ENCODE peak calls at places on chromosomes 1 and 21, in four cellular contexts. R, X, B and E are unnamed samples.

GRCh38 chr1:10625554-10625953 is 150.8 kb downstream of the PEX14 start:
- DNase-seq in R (peak), B (no peak), X (peak), E (no peak)

GRCh38 chr1:110433803-110434202 is 17.1 kb upstream of the PROK1 start:
- DNase-seq in R (no peak), B (peak), X (no peak), E (no peak)

GRCh38 chr1:202293620-202294019 is 48.1 kb downstream of the UBE2T start:
- DNase-seq in R (no peak), B (no peak), X (no peak), E (no peak)

GRCh38 chr1:219580019-219580676 is 32.8 kb downstream of the ZC3H11B start:
- DNase-seq in X (no peak), B (no peak), R (no peak), E (no peak)

GRCh38 chr21:32562915-32563314 is 22.4 kb downstream of the TCP10L start:
- DNase-seq in R (no peak), B (no peak), X (no peak), E (no peak)

GRCh38 chr1:15245593-15246325 is 1.3 kb upstream of the FHAD1 start:
- DNase-seq in R (peak), X (no peak), B (no peak), E (no peak)

GRCh38 chr1:12275370-12275769 is 45.5 kb downstream of the VPS13D start:
- DNase-seq in B (peak), R (no peak), X (peak), E (no peak)

GRCh38 chr1:24321712-24322635 is 2.8 kb downstream of the GRHL3 start:
- DNase-seq in X (no peak), B (peak), R (peak), E (no peak)

GRCh38 chr1:25355841-25356395 is 17.8 kb downstream of the TMEM50A start:
- DNase-seq in R (no peak), X (no peak), B (no peak), E (no peak)

GRCh38 chr1:36322786-36323635 is 434 bp downstream of the EVA1B start:
- DNase-seq in R (peak), X (peak), B (peak), E (peak)

GRCh38 chr21:36195613-36196012 is 39.0 kb downstream of the DOP1B start:
- DNase-seq in B (no peak), X (no peak), R (no peak), E (no peak)

GRCh38 chr1:211135342-211135950 is 1.5 kb upstream of the KCNH1 start:
- DNase-seq in R (no peak), B (no peak), X (peak), E (peak)

GRCh38 chr1:31778763-31779488 is 14.8 kb upstream of the ADGRB2 start:
- DNase-seq in R (no peak), X (no peak), B (no peak), E (no peak)

GRCh38 chr21:32940079-32941014 is 85.4 kb upstream of the OLIG2 start:
- DNase-seq in X (peak), B (no peak), R (peak), E (peak)

GRCh38 chr1:86018311-86018923 is 138.2 kb downstream of the COL24A1 start:
- DNase-seq in B (no peak), R (no peak), X (peak), E (no peak)

GRCh38 chr1:2258996-2259395 is 30.9 kb downstream of the SKI start:
- DNase-seq in R (no peak), B (no peak), X (no peak), E (no peak)

GRCh38 chr1:25679170-25679569 is 62.6 kb downstream of the MAN1C1 start:
- DNase-seq in B (no peak), R (no peak), X (no peak), E (no peak)

GRCh38 chr1:72278461-72278860 is 3.9 kb downstream of the NEGR1 start:
- DNase-seq in R (no peak), X (no peak), B (no peak), E (no peak)

GRCh38 chr21:15839026-15839425 is 109.2 kb downstream of the USP25 start:
- DNase-seq in R (no peak), X (no peak), B (no peak), E (no peak)

GRCh38 chr21:27379381-27379780 is 412.5 kb upstream of the ADAMTS5 start:
- DNase-seq in B (no peak), R (no peak), X (no peak), E (no peak)

GRCh38 chr1:219990782-219991510 is 55.4 kb downstream of the EPRS1 start:
- DNase-seq in X (peak), B (no peak), R (no peak), E (no peak)

GRCh38 chr1:15919316-15919715 is 56.6 kb downstream of the ZBTB17 start:
- DNase-seq in X (no peak), B (no peak), R (no peak), E (peak)

GRCh38 chr1:53278294-53278693 is 40.0 kb upstream of the MAGOH start:
- DNase-seq in X (peak), B (peak), R (peak), E (no peak)

GRCh38 chr1:178774263-178774662 is 49.2 kb downstream of the RALGPS2 start:
- DNase-seq in B (no peak), R (no peak), X (peak), E (no peak)

GRCh38 chr1:201019321-201019977 is 4.1 kb downstream of the KIF21B start:
- DNase-seq in X (no peak), R (no peak), B (peak), E (no peak)

GRCh38 chr1:162649606-162650005 is 17.3 kb downstream of the DDR2 start:
- DNase-seq in X (no peak), B (no peak), R (no peak), E (no peak)
- H3K4me3 ChIP-seq in X (no peak), B (no peak), R (no peak), E (no peak)

DNA sequence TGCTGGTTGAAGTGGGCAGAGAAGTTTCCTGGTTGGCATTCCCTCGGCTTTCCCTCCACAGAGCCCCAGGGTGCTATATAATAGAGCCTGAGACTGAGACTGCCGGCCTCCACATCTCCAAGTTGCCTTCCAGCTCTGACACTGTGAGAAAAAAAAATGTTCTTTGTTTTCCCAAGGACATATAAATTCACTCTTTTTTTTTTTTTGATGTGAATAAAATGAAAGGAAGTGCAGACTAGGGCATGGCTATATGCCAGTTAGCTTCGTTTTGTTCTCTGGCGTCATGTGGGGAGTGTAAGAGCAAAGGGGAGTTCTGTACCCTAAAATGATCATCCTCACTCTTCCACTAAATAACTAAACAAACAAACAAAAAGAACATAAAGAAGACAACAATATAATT is 101.6 kb downstream of the TNFSF18 start:
- DNase-seq in B (no peak), X (no peak), R (no peak), E (no peak)
- TF ChIP-seq CTCF in B (no peak), X (no peak), R (no peak), E (no peak)

GRCh38 chr21:44354001-44354405 is 582 bp downstream of the TRPM2 start:
- DNase-seq in X (no peak), B (no peak), R (no peak), E (no peak)
- H3K4me3 ChIP-seq in X (no peak), B (peak), R (no peak), E (no peak)

GRCh38 chr1:168381850-168382249 is 101.2 kb downstream of the TBX19 start:
- DNase-seq in R (no peak), B (no peak), X (no peak), E (no peak)
- TF ChIP-seq CTCF in R (no peak), B (no peak), X (no peak), E (no peak)

DNA sequence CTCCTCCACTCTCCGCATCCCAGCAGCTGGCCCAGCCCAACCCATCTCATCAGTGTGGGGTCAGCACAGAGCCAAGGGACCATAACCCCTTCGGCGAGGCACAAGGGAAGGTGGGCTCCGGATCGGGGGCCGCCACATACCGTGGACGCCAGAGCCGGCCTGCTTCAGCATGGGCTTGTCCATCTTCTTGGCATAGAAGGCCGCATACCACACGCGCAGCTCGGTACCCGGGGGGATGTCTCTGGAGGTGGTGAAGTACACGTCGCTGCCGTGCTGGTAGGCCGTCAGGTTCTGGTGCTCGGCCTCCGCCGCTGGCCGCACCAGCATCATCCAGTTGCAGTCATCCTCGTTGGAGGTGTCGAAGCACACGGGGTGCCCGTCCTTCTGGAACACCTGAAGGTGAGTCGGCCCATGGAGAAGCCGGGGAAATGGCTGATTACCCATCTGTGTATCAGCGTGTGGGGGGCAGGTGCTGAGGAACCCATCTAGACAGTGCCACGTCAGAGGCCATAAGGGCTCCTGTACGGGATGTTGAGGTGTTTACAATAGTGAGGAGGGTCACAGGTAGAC is 24.6 kb downstream of the PRDM15 start:
- DNase-seq in X (no peak), B (no peak), R (no peak), E (no peak)
- H3K4me3 ChIP-seq in X (no peak), B (no peak), R (no peak), E (no peak)

GRCh38 chr1:13539683-13540082 is 25.9 kb upstream of the LRRC38 start:
- DNase-seq in B (no peak), X (no peak), R (no peak), E (no peak)
- TF ChIP-seq CTCF in B (no peak), X (no peak), R (no peak), E (no peak)

GRCh38 chr1:20552728-20553571 is 577 bp downstream of the FAM43B start:
- DNase-seq in B (no peak), X (peak), R (no peak), E (no peak)
- H3K4me3 ChIP-seq in B (peak), X (peak), R (peak), E (peak)

DNA sequence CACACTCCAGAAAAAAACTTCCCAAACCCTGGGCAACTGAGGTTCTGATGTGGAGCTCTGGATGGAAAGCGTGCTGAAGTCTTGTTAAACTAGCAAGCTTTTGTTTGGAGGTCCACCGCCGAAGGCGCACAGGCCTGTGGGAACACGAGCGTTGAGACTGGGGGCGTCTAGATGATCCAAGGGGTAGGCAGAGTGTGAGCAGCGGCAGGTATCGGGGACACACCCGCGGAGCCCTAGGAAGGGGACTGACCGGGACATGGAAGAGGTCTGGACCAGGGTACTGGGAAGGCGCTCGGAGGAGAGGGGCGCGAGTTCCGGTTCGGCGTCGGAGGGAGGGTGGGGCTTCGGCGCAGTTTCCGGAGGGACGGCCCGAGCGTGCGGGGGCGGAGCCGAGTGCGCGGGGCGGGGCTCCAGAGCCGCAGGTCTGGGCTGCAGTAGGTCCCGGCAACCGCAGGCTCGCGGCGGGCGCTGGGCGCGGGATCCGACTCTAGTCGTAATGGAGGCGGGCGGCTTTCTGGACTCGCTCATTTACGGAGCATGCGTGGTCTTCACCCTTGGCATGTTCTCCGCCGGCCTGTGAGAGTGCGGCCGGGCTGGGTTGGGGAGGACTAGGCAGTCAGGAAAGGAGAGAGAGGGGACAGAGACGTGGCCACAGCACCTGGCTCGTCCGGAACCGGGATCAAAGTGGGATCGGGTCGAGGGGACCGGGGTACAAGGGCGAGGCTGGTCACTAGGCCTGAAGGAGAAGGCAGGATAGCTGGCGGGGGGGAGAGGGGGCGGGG is at the start of gene SLC50A1:
- DNase-seq in R (peak), X (peak), B (peak), E (peak)
- TF ChIP-seq CTCF in R (no peak), X (no peak), B (peak), E (no peak)

DNA sequence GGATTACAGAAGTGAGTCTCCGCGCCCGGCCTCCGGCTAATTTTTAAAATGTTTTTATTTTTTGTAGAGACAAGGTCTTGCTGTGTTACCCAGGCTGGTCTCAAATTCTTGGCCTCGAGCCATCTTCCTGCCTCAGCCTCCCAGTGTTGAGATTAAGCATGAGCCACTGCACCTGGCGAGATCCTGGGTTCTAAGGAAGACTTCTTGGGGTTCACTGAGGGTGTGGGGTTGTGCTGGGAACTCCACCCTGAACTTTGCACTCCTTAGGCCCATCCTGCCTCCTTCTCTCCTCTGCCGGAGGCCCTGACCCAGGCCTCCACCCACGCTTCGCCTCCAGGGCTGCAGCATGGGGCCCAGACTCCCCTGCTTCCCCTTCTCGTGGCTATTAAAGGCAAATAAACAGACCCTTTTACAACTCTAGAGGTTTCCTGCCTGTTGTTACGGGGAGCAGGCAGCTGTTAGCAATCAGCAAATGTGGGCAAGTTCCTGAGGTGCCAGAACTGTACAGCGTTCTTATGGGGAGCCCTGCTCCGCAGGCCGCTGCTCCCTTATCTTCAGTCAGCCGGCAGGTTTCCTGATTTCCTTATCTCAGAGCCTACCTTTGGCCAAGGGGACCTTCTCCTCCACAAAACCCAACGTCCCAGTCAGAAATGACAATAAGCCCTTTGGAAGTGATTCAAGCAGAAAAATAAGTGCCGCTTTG is 41.0 kb upstream of the LIN9 start:
- DNase-seq in X (peak), B (no peak), R (no peak), E (no peak)
- H3K4me3 ChIP-seq in X (no peak), B (no peak), R (no peak), E (no peak)

GRCh38 chr1:160361814-160362167 is 5.1 kb upstream of the NHLH1 start:
- DNase-seq in B (no peak), X (no peak), R (no peak), E (no peak)

GRCh38 chr1:160358073-160358472 is 8.8 kb upstream of the NHLH1 start:
- DNase-seq in R (no peak), X (no peak), B (no peak), E (no peak)

GRCh38 chr1:160360227-160360695 is 6.6 kb upstream of the NHLH1 start:
- DNase-seq in B (no peak), X (no peak), R (no peak), E (no peak)

GRCh38 chr1:160361199-160361598 is 5.7 kb upstream of the NHLH1 start:
- DNase-seq in X (no peak), B (no peak), R (no peak), E (no peak)

GRCh38 chr1:160359559-160360226 is 7.2 kb upstream of the NHLH1 start:
- DNase-seq in R (no peak), B (no peak), X (no peak), E (no peak)
- TF ChIP-seq CTCF in R (no peak), B (no peak), X (no peak), E (no peak)